ENCODE peak calls at places on chromosomes 4 and X, in five cellular contexts. Z is H9, S is fibroblast of lung, I is K562, F is SK-N-SH. N is an unnamed sample.

GRCh38 chr4:109879081-109879480 is 31.2 kb downstream of the LRIT3 start:
- DNase-seq in Z (no peak), S (no peak), I (no peak), F (no peak), N (no peak)

GRCh38 chrX:6021316-6022091 is 207.2 kb downstream of the NLGN4X start:
- DNase-seq in Z (peak; percentile 47), S (peak; percentile 27), I (no peak), F (peak; percentile 29), N (no peak)

GRCh38 chrX:131288188-131288587 is 918 bp downstream of the IGSF1 start:
- DNase-seq in Z (no peak), S (no peak), I (no peak), F (no peak), N (no peak)

GRCh38 chr4:173958445-173958844 is 325.0 kb downstream of the FBXO8 start:
- DNase-seq in Z (no peak), S (peak; percentile 47), I (no peak), F (no peak), N (no peak)

GRCh38 chrX:153888344-153888743 is 2.4 kb upstream of the L1CAM start:
- DNase-seq in Z (no peak), S (no peak), I (no peak), F (no peak), N (no peak)

GRCh38 chrX:44299177-44299576 is 44.3 kb downstream of the EFHC2 start:
- DNase-seq in Z (no peak), S (peak; percentile 25), I (no peak), F (no peak), N (no peak)

GRCh38 chr4:89411539-89411938 is 103.9 kb upstream of the GPRIN3 start:
- DNase-seq in Z (no peak), S (peak; percentile 80), I (no peak), F (no peak), N (no peak)

GRCh38 chrX:100928660-100929613 is at the start of gene XKRX:
- DNase-seq in Z (peak; percentile 85), S (peak; percentile 18), I (peak; percentile 13), F (peak; percentile 53), N (no peak)

GRCh38 chr4:16791460-16791859 is 107.0 kb downstream of the LDB2 start:
- DNase-seq in Z (no peak), S (no peak), I (no peak), F (peak; percentile 48), N (no peak)

GRCh38 chr4:105679186-105679585 is 29.3 kb downstream of the INTS12 start:
- DNase-seq in Z (no peak), S (no peak), I (no peak), F (no peak), N (no peak)

GRCh38 chrX:40174594-40175415 is 77.0 kb upstream of the BCOR start:
- DNase-seq in Z (peak; percentile 75), S (peak; percentile 66), I (no peak), F (peak; percentile 70), N (no peak)

GRCh38 chrX:40176979-40177430 is 79.2 kb upstream of the BCOR start:
- DNase-seq in Z (peak; percentile 52), S (peak; percentile 29), I (no peak), F (peak; percentile 65), N (no peak)

GRCh38 chrX:40177489-40177888 is 79.7 kb upstream of the BCOR start:
- DNase-seq in Z (no peak), S (no peak), I (no peak), F (no peak), N (no peak)

GRCh38 chrX:40175416-40176255 is 77.9 kb upstream of the BCOR start:
- DNase-seq in Z (peak; percentile 69), S (peak; percentile 57), I (peak; percentile 56), F (peak; percentile 68), N (no peak)

GRCh38 chrX:40176256-40176978 is 78.7 kb upstream of the BCOR start:
- DNase-seq in Z (peak; percentile 56), S (peak; percentile 32), I (peak; percentile 82), F (peak; percentile 74), N (no peak)
- H3K9ac ChIP-seq in Z (peak overlapping the region; percentile 35), S (peak overlapping the region; percentile 55), I (peak overlapping the region; percentile 94), F (peak overlapping the region; percentile 36), N (peak overlapping the region; percentile 20)

DNA sequence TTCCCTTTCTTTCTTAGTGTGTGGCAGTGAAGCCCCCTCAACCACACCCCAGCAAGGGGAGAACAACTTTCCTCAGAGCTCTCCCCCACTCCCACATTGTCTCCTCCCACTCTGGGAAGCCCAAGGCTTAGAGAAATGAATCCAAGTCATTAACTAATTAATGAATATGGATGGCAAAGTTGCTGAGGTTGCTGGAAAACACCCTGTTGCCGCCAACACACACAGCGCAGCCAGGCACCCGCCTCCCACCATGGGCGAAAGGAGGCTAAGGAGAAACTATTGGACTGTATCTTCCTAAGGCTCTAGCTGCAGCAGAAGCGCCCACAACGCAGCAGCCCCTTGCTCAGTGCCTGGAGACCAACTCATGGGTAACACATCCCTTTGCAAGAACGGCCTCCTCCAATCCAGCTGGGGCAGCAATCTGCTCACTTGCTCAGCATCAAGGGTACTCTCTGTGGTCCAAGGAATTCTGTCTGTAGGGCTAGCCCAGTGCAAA is 34.2 kb downstream of the TSC22D3 start:
- DNase-seq in Z (no peak), S (no peak), I (no peak), F (no peak), N (no peak)
- H3K9ac ChIP-seq in Z (no peak overlapping the region), S (no peak overlapping the region), I (no peak overlapping the region), F (no peak overlapping the region), N (peak overlapping the region; percentile 29)

GRCh38 chr4:113683143-113683542 is 78.4 kb downstream of the CAMK2D start:
- DNase-seq in Z (no peak), S (no peak), I (no peak), F (no peak), N (no peak)
- H3K9ac ChIP-seq in Z (no peak overlapping the region), S (no peak overlapping the region), I (no peak overlapping the region), F (no peak overlapping the region), N (no peak overlapping the region)

GRCh38 chr4:74133786-74134499 is 24.0 kb upstream of the MTHFD2L start:
- DNase-seq in Z (peak; percentile 72), S (peak; percentile 75), I (peak; percentile 56), F (peak; percentile 27), N (peak; percentile 55)
- H3K9ac ChIP-seq in Z (no peak overlapping the region), S (no peak overlapping the region), I (no peak overlapping the region), F (no peak overlapping the region), N (no peak overlapping the region)

GRCh38 chr4:13920901-13921300 is 293.4 kb upstream of the BOD1L1 start:
- DNase-seq in Z (peak; percentile 73), S (peak; percentile 100), I (no peak), F (no peak), N (peak; percentile 98)

GRCh38 chr4:13919021-13919441 is 291.5 kb upstream of the BOD1L1 start:
- DNase-seq in Z (no peak), S (peak; percentile 78), I (no peak), F (no peak), N (no peak)

GRCh38 chr4:13921805-13922204 is 294.3 kb upstream of the BOD1L1 start:
- DNase-seq in Z (no peak), S (peak; percentile 58), I (no peak), F (no peak), N (no peak)

GRCh38 chr4:13922459-13922858 is 294.9 kb upstream of the BOD1L1 start:
- DNase-seq in Z (no peak), S (no peak), I (no peak), F (no peak), N (no peak)

DNA sequence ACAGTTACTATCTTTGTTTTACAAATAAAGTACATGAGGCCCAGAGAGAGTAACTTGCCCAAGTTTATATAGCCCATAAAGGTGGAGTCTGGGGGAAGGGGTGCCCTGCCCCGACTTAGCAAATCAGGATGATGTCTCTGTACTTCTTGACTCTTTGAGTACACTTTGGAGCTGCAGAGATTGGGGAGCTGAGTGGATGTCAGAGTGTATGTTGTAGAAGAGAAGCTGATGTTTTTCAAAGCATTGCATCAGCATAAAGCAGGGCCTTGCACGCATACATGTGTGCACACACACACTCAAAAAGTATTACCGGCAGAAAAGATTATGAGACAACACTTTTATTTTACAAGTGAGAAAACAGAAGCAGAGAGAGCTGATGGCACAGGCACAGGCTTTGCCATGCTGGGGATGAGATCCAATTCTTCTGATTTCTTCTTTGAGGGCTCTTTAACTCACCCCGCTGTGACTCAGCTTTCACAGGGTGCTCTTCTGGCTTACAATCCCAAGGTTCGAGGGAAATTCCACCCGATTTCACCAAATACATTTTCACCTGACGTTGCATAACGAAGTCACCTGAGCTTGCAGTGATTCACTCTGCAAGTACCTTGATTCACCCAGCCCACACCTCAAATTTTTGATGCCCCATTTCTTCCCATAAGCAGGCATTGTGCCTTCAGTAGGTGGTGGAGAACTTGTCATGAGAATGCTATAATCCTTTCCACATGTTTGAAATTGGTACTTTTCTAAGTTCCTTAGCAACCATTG is 292.8 kb upstream of the BOD1L1 start:
- DNase-seq in Z (no peak), S (no peak), I (no peak), F (no peak), N (peak; percentile 95)
- H3K9ac ChIP-seq in Z (no peak overlapping the region), S (peak overlapping the region; percentile 48), I (no peak overlapping the region), F (peak overlapping the region; percentile 59), N (peak overlapping the region; percentile 72)

DNA sequence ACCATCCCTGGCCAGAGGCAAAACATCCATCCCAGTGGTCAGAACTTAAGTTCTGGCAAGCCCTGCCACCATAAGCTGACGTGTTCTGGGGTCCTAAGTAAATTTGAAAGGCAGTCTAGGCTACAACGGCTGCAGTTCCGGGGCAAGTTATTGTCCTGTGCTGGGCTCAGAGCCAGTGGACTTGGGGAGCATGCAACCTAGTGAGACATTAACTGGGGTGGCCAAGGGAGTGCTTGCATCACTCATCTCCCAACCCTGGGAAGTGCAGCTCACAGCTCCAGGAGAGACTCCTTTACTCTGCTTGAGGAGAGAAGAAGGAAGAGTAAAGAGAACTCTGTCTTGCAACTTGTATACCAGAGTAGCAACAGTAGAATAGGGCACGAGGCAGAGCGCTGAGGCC is 425.4 kb upstream of the PITX2 start:
- DNase-seq in Z (no peak), S (no peak), I (no peak), F (no peak), N (no peak)
- H3K9ac ChIP-seq in Z (no peak overlapping the region), S (no peak overlapping the region), I (no peak overlapping the region), F (no peak overlapping the region), N (no peak overlapping the region)

GRCh38 chr4:123343400-123344060 is 53.1 kb upstream of the SPRY1 start:
- DNase-seq in Z (no peak), S (no peak), I (no peak), F (no peak), N (no peak)

GRCh38 chr4:123342498-123342897 is 54.1 kb upstream of the SPRY1 start:
- DNase-seq in Z (no peak), S (no peak), I (no peak), F (no peak), N (no peak)

GRCh38 chr4:123338715-123339114 is 57.9 kb upstream of the SPRY1 start:
- DNase-seq in Z (no peak), S (no peak), I (no peak), F (no peak), N (no peak)

GRCh38 chr4:123340381-123340701 is 56.3 kb upstream of the SPRY1 start:
- DNase-seq in Z (no peak), S (peak; percentile 89), I (no peak), F (no peak), N (no peak)

GRCh38 chr4:123339507-123340380 is 56.9 kb upstream of the SPRY1 start:
- DNase-seq in Z (no peak), S (no peak), I (no peak), F (no peak), N (no peak)
- H3K9ac ChIP-seq in Z (no peak overlapping the region), S (no peak overlapping the region), I (no peak overlapping the region), F (no peak overlapping the region), N (no peak overlapping the region)

N was measured in keratinocyte.